ENCODE peak calls at places on chromosome 21, in nine cellular contexts. One of them, this sample, is unnamed.

GRCh38 chr21:30839304-30839703 is 9.7 kb upstream of the KRTAP7-1 start:
- DNase-seq in T-helper 2 cell: no peak
- DNase-seq in coronary artery: no peak
- DNase-seq in T-helper 1 cell: no peak
- DNase-seq in cerebellar cortex: no peak
- DNase-seq in GM12891: no peak
- DNase-seq in ovary: no peak
- DNase-seq in non-pigmented ciliary epithelial cell: no peak
- DNase-seq in stimulated activated CD8-positive, alpha-beta memory T cell treated with anti-CD3 and anti-CD28 coated beads, Interleukin-4, amount 100 ng/mL, for 48 hours: peak
- DNase-seq in this sample: no peak

GRCh38 chr21:32382108-32382601 is 10.7 kb downstream of the URB1 start:
- DNase-seq in T-helper 2 cell: no peak
- DNase-seq in coronary artery: no peak
- DNase-seq in T-helper 1 cell: no peak
- DNase-seq in cerebellar cortex: no peak
- DNase-seq in GM12891: no peak
- DNase-seq in ovary: no peak
- DNase-seq in non-pigmented ciliary epithelial cell: no peak
- DNase-seq in stimulated activated CD8-positive, alpha-beta memory T cell treated with anti-CD3 and anti-CD28 coated beads, Interleukin-4, amount 100 ng/mL, for 48 hours: no peak
- DNase-seq in this sample: no peak

GRCh38 chr21:34952701-34953100 is 96.4 kb downstream of the RUNX1 start:
- DNase-seq in T-helper 2 cell: no peak
- DNase-seq in coronary artery: no peak
- DNase-seq in T-helper 1 cell: no peak
- DNase-seq in cerebellar cortex: no peak
- DNase-seq in GM12891: no peak
- DNase-seq in ovary: no peak
- DNase-seq in non-pigmented ciliary epithelial cell: no peak
- DNase-seq in stimulated activated CD8-positive, alpha-beta memory T cell treated with anti-CD3 and anti-CD28 coated beads, Interleukin-4, amount 100 ng/mL, for 48 hours: no peak
- DNase-seq in this sample: no peak

GRCh38 chr21:45910155-45910547 is 71.4 kb upstream of the COL6A1 start:
- DNase-seq in T-helper 2 cell: no peak
- DNase-seq in coronary artery: no peak
- DNase-seq in T-helper 1 cell: no peak
- DNase-seq in cerebellar cortex: no peak
- DNase-seq in GM12891: no peak
- DNase-seq in ovary: no peak
- DNase-seq in non-pigmented ciliary epithelial cell: no peak
- DNase-seq in stimulated activated CD8-positive, alpha-beta memory T cell treated with anti-CD3 and anti-CD28 coated beads, Interleukin-4, amount 100 ng/mL, for 48 hours: no peak
- DNase-seq in this sample: no peak

GRCh38 chr21:26850116-26850643 is 5.0 kb upstream of the ADAMTS1 start:
- DNase-seq in T-helper 2 cell: no peak
- DNase-seq in coronary artery: no peak
- DNase-seq in T-helper 1 cell: no peak
- DNase-seq in cerebellar cortex: peak
- DNase-seq in GM12891: no peak
- DNase-seq in ovary: no peak
- DNase-seq in non-pigmented ciliary epithelial cell: no peak
- DNase-seq in stimulated activated CD8-positive, alpha-beta memory T cell treated with anti-CD3 and anti-CD28 coated beads, Interleukin-4, amount 100 ng/mL, for 48 hours: no peak
- DNase-seq in this sample: peak

GRCh38 chr21:42641311-42642218 is 11.9 kb upstream of the PDE9A start:
- DNase-seq in T-helper 2 cell: no peak
- DNase-seq in coronary artery: no peak
- DNase-seq in T-helper 1 cell: no peak
- DNase-seq in cerebellar cortex: peak
- DNase-seq in GM12891: no peak
- DNase-seq in ovary: no peak
- DNase-seq in non-pigmented ciliary epithelial cell: no peak
- DNase-seq in stimulated activated CD8-positive, alpha-beta memory T cell treated with anti-CD3 and anti-CD28 coated beads, Interleukin-4, amount 100 ng/mL, for 48 hours: no peak
- DNase-seq in this sample: peak

GRCh38 chr21:42534901-42535378 is 21.3 kb downstream of the SLC37A1 start:
- DNase-seq in T-helper 2 cell: no peak
- DNase-seq in coronary artery: peak
- DNase-seq in T-helper 1 cell: no peak
- DNase-seq in cerebellar cortex: no peak
- DNase-seq in GM12891: no peak
- DNase-seq in ovary: no peak
- DNase-seq in non-pigmented ciliary epithelial cell: no peak
- DNase-seq in stimulated activated CD8-positive, alpha-beta memory T cell treated with anti-CD3 and anti-CD28 coated beads, Interleukin-4, amount 100 ng/mL, for 48 hours: no peak
- DNase-seq in this sample: no peak

GRCh38 chr21:43986544-43987451 is 25.3 kb upstream of the TRAPPC10 start:
- DNase-seq in T-helper 2 cell: no peak
- DNase-seq in coronary artery: no peak
- DNase-seq in T-helper 1 cell: no peak
- DNase-seq in cerebellar cortex: no peak
- DNase-seq in GM12891: no peak
- DNase-seq in ovary: no peak
- DNase-seq in non-pigmented ciliary epithelial cell: no peak
- DNase-seq in stimulated activated CD8-positive, alpha-beta memory T cell treated with anti-CD3 and anti-CD28 coated beads, Interleukin-4, amount 100 ng/mL, for 48 hours: no peak
- DNase-seq in this sample: peak

GRCh38 chr21:45183852-45184251 is 103.8 kb downstream of the POFUT2 start:
- DNase-seq in T-helper 2 cell: no peak
- DNase-seq in coronary artery: no peak
- DNase-seq in T-helper 1 cell: no peak
- DNase-seq in cerebellar cortex: no peak
- DNase-seq in GM12891: no peak
- DNase-seq in ovary: no peak
- DNase-seq in non-pigmented ciliary epithelial cell: no peak
- DNase-seq in stimulated activated CD8-positive, alpha-beta memory T cell treated with anti-CD3 and anti-CD28 coated beads, Interleukin-4, amount 100 ng/mL, for 48 hours: no peak
- DNase-seq in this sample: no peak

GRCh38 chr21:32322676-32323075 is 24.0 kb downstream of the MRAP start:
- DNase-seq in T-helper 2 cell: no peak
- DNase-seq in coronary artery: peak
- DNase-seq in T-helper 1 cell: no peak
- DNase-seq in cerebellar cortex: no peak
- DNase-seq in GM12891: no peak
- DNase-seq in ovary: no peak
- DNase-seq in non-pigmented ciliary epithelial cell: no peak
- DNase-seq in stimulated activated CD8-positive, alpha-beta memory T cell treated with anti-CD3 and anti-CD28 coated beads, Interleukin-4, amount 100 ng/mL, for 48 hours: no peak
- DNase-seq in this sample: no peak

GRCh38 chr21:25298512-25299491 is 308.5 kb downstream of the MRPL39 start:
- DNase-seq in T-helper 2 cell: no peak
- DNase-seq in coronary artery: no peak
- DNase-seq in T-helper 1 cell: no peak
- DNase-seq in cerebellar cortex: no peak
- DNase-seq in GM12891: no peak
- DNase-seq in ovary: no peak
- DNase-seq in non-pigmented ciliary epithelial cell: no peak
- DNase-seq in stimulated activated CD8-positive, alpha-beta memory T cell treated with anti-CD3 and anti-CD28 coated beads, Interleukin-4, amount 100 ng/mL, for 48 hours: no peak
- DNase-seq in this sample: no peak

GRCh38 chr21:33968082-33968997 is 52.7 kb upstream of the ATP5PO start:
- DNase-seq in T-helper 2 cell: no peak
- DNase-seq in coronary artery: no peak
- DNase-seq in T-helper 1 cell: no peak
- DNase-seq in cerebellar cortex: peak
- DNase-seq in GM12891: no peak
- DNase-seq in ovary: no peak
- DNase-seq in non-pigmented ciliary epithelial cell: no peak
- DNase-seq in stimulated activated CD8-positive, alpha-beta memory T cell treated with anti-CD3 and anti-CD28 coated beads, Interleukin-4, amount 100 ng/mL, for 48 hours: no peak
- DNase-seq in this sample: no peak

GRCh38 chr21:32940079-32941014 is 85.4 kb upstream of the OLIG2 start:
- DNase-seq in T-helper 2 cell: peak
- DNase-seq in coronary artery: no peak
- DNase-seq in T-helper 1 cell: peak
- DNase-seq in cerebellar cortex: peak
- DNase-seq in GM12891: no peak
- DNase-seq in ovary: no peak
- DNase-seq in non-pigmented ciliary epithelial cell: peak
- DNase-seq in stimulated activated CD8-positive, alpha-beta memory T cell treated with anti-CD3 and anti-CD28 coated beads, Interleukin-4, amount 100 ng/mL, for 48 hours: peak
- DNase-seq in this sample: peak

GRCh38 chr21:37862536-37862935 is 53.7 kb downstream of the KCNJ6 start:
- DNase-seq in T-helper 2 cell: no peak
- DNase-seq in coronary artery: no peak
- DNase-seq in T-helper 1 cell: no peak
- DNase-seq in cerebellar cortex: peak
- DNase-seq in GM12891: peak
- DNase-seq in ovary: no peak
- DNase-seq in non-pigmented ciliary epithelial cell: no peak
- DNase-seq in stimulated activated CD8-positive, alpha-beta memory T cell treated with anti-CD3 and anti-CD28 coated beads, Interleukin-4, amount 100 ng/mL, for 48 hours: no peak
- DNase-seq in this sample: peak

GRCh38 chr21:14382486-14382834 is 486 bp downstream of the HSPA13 start:
- DNase-seq in T-helper 2 cell: no peak
- DNase-seq in coronary artery: no peak
- DNase-seq in T-helper 1 cell: no peak
- DNase-seq in cerebellar cortex: no peak
- DNase-seq in GM12891: no peak
- DNase-seq in ovary: no peak
- DNase-seq in non-pigmented ciliary epithelial cell: peak
- DNase-seq in stimulated activated CD8-positive, alpha-beta memory T cell treated with anti-CD3 and anti-CD28 coated beads, Interleukin-4, amount 100 ng/mL, for 48 hours: peak
- DNase-seq in this sample: peak

GRCh38 chr21:16644690-16645089 is 868.2 kb upstream of the CXADR start:
- DNase-seq in T-helper 2 cell: no peak
- DNase-seq in coronary artery: no peak
- DNase-seq in T-helper 1 cell: no peak
- DNase-seq in cerebellar cortex: no peak
- DNase-seq in GM12891: no peak
- DNase-seq in ovary: no peak
- DNase-seq in non-pigmented ciliary epithelial cell: no peak
- DNase-seq in stimulated activated CD8-positive, alpha-beta memory T cell treated with anti-CD3 and anti-CD28 coated beads, Interleukin-4, amount 100 ng/mL, for 48 hours: no peak
- DNase-seq in this sample: no peak

GRCh38 chr21:45112371-45112770 is 38.0 kb downstream of the ADARB1 start:
- DNase-seq in T-helper 2 cell: no peak
- DNase-seq in coronary artery: peak
- DNase-seq in T-helper 1 cell: no peak
- DNase-seq in cerebellar cortex: no peak
- DNase-seq in GM12891: no peak
- DNase-seq in ovary: no peak
- DNase-seq in non-pigmented ciliary epithelial cell: no peak
- DNase-seq in stimulated activated CD8-positive, alpha-beta memory T cell treated with anti-CD3 and anti-CD28 coated beads, Interleukin-4, amount 100 ng/mL, for 48 hours: no peak
- DNase-seq in this sample: no peak

GRCh38 chr21:45540601-45540970 is 1.7 kb downstream of the SLC19A1 start:
- DNase-seq in T-helper 2 cell: no peak
- DNase-seq in coronary artery: peak
- DNase-seq in T-helper 1 cell: no peak
- DNase-seq in cerebellar cortex: no peak
- DNase-seq in GM12891: no peak
- DNase-seq in ovary: peak
- DNase-seq in non-pigmented ciliary epithelial cell: no peak
- DNase-seq in stimulated activated CD8-positive, alpha-beta memory T cell treated with anti-CD3 and anti-CD28 coated beads, Interleukin-4, amount 100 ng/mL, for 48 hours: no peak
- DNase-seq in this sample: no peak